ENCODE peak calls at places on chromosomes 13 and 19, in ten cellular contexts. V is mesendoderm, L is psoas muscle, K is DND-41, U is amygdala, R is neural progenitor cell, M is Peyer's patch, P is substantia nigra, D is stomach, J is MV-4-11. N is an unnamed sample.

GRCh38 chr19:4713384-4713951 is 10.2 kb downstream of the DPP9 start:
- DNase-seq in P (no peak), J (no peak), R (no peak), L (peak), U (no peak), K (no peak), V (no peak), D (peak), M (peak), N (peak)

GRCh38 chr19:56837492-56837891 is 3.0 kb downstream of the PEG3 start:
- DNase-seq in D (peak), L (peak), M (peak), U (peak), K (no peak), R (no peak), V (peak), P (peak), J (no peak), N (peak)

GRCh38 chr13:110136660-110137585 is 170.0 kb downstream of the COL4A1 start:
- DNase-seq in P (peak), J (no peak), U (no peak), R (peak), L (no peak), K (no peak), M (no peak), V (peak), D (no peak), N (no peak)

GRCh38 chr19:12736854-12737665 is at the start of gene GET3:
- DNase-seq in J (peak), M (peak), V (peak), K (peak), R (peak), D (peak), L (peak), U (peak), P (peak), N (peak)

GRCh38 chr19:13611596-13611995 is 105.3 kb upstream of the CACNA1A start:
- DNase-seq in L (no peak), D (no peak), V (no peak), R (no peak), U (no peak), P (no peak), K (no peak), M (no peak), J (no peak), N (no peak)

GRCh38 chr13:33932765-33933406 is 114.9 kb downstream of the RFC3 start:
- DNase-seq in D (no peak), V (no peak), M (no peak), J (no peak), R (no peak), P (no peak), K (no peak), U (no peak), L (no peak), N (peak)

GRCh38 chr19:54644056-54644455 is 13.8 kb downstream of the LILRB1 start:
- DNase-seq in D (peak), J (peak), K (no peak), R (no peak), L (no peak), V (no peak), P (no peak), M (peak), U (no peak), N (no peak)

GRCh38 chr19:29988351-29988750 is 46.3 kb downstream of the URI1 start:
- DNase-seq in V (peak), L (no peak), D (no peak), U (no peak), J (no peak), K (no peak), R (peak), P (no peak), M (no peak), N (no peak)

GRCh38 chr19:5790573-5791520 is at the start of gene DUS3L:
- DNase-seq in R (peak), D (peak), P (peak), U (peak), L (peak), M (peak), K (peak), J (peak), V (peak), N (peak)

GRCh38 chr13:40666905-40667621 is 622 bp upstream of the FOXO1 start:
- DNase-seq in K (no peak), U (no peak), M (peak), R (peak), D (peak), J (peak), P (peak), V (peak), L (peak), N (no peak)

GRCh38 chr19:21569497-21569870 is 64.1 kb downstream of the ZNF429 start:
- DNase-seq in U (no peak), R (no peak), V (no peak), M (peak), D (no peak), K (peak), L (no peak), P (no peak), J (no peak), N (peak)

GRCh38 chr19:14248578-14249011 is 42.6 kb upstream of the ADGRL1 start:
- DNase-seq in D (no peak), K (no peak), M (peak), V (peak), P (no peak), R (peak), U (peak), L (no peak), J (no peak), N (peak)

GRCh38 chr19:41928221-41928683 is at the start of gene ERFL:
- DNase-seq in V (no peak), M (no peak), D (no peak), L (no peak), J (peak), U (no peak), P (no peak), R (peak), K (peak), N (no peak)

GRCh38 chr13:79803939-79804487 is 323.1 kb downstream of the NDFIP2 start:
- DNase-seq in V (no peak), K (no peak), U (no peak), L (no peak), P (no peak), D (no peak), M (no peak), R (no peak), J (peak), N (no peak)

GRCh38 chr19:53659292-53659691 is 27.5 kb downstream of the DPRX start:
- DNase-seq in V (peak), K (peak), R (peak), J (no peak), P (no peak), U (no peak), D (no peak), L (no peak), M (no peak), N (peak)

GRCh38 chr13:32261567-32261966 is 53.6 kb downstream of the ZAR1L start:
- DNase-seq in D (peak), M (peak), J (no peak), K (no peak), P (no peak), U (no peak), L (peak), V (peak), R (no peak), N (peak)

GRCh38 chr19:7636691-7637373 is at the start of gene STXBP2:
- DNase-seq in L (peak), J (peak), R (peak), K (no peak), V (peak), U (no peak), P (no peak), D (peak), M (peak), N (no peak)

GRCh38 chr13:46982856-46983582 is 86.2 kb upstream of the HTR2A start:
- DNase-seq in K (peak), V (no peak), L (no peak), R (no peak), P (no peak), D (no peak), U (no peak), M (peak), J (peak), N (no peak)

GRCh38 chr13:42041684-42042035 is 6.8 kb upstream of the DGKH start:
- DNase-seq in K (no peak), L (peak), R (peak), V (peak), M (peak), J (no peak), U (no peak), D (peak), P (no peak), N (peak)

GRCh38 chr13:63628310-63628709 is 2212.7 kb upstream of the PCDH20 start:
- DNase-seq in V (no peak), J (no peak), D (no peak), P (no peak), L (no peak), K (no peak), U (no peak), M (no peak), R (no peak), N (no peak)

GRCh38 chr19:48578891-48579290 is 26.9 kb downstream of the SULT2B1 start:
- DNase-seq in V (no peak), R (no peak), L (no peak), M (no peak), U (no peak), P (no peak), D (no peak), J (no peak), K (no peak), N (no peak)

GRCh38 chr19:10126213-10126639 is 6.5 kb upstream of the EIF3G start:
- DNase-seq in D (no peak), V (no peak), K (no peak), P (no peak), R (no peak), J (peak), L (no peak), U (no peak), M (no peak), N (no peak)

GRCh38 chr19:39514840-39515550 is at the start of gene SELENOV:
- DNase-seq in D (no peak), U (no peak), P (no peak), V (peak), K (no peak), R (peak), M (no peak), L (no peak), J (no peak), N (no peak)

GRCh38 chr13:83536941-83537340 is 345.3 kb downstream of the SLITRK1 start:
- DNase-seq in U (no peak), M (no peak), J (no peak), R (no peak), P (no peak), K (no peak), D (no peak), V (no peak), L (no peak), N (no peak)

GRCh38 chr19:8001651-8001994 is 3.8 kb downstream of the ELAVL1 start:
- DNase-seq in U (no peak), K (no peak), D (no peak), P (no peak), L (no peak), M (no peak), R (no peak), V (no peak), J (no peak), N (no peak)

GRCh38 chr19:4597975-4598671 is 38.6 kb upstream of the SEMA6B start:
- DNase-seq in M (peak), V (peak), D (peak), R (peak), U (no peak), J (peak), K (peak), L (no peak), P (no peak), N (no peak)

GRCh38 chr19:22882797-22883196 is 50.7 kb downstream of the ZNF723 start:
- DNase-seq in L (no peak), M (no peak), K (peak), V (peak), J (peak), D (no peak), U (no peak), R (peak), P (no peak), N (peak)

GRCh38 chr13:94061316-94061715 is 418.2 kb downstream of the DCT start:
- DNase-seq in P (no peak), R (no peak), V (no peak), J (no peak), D (no peak), M (no peak), L (no peak), K (no peak), U (no peak), N (no peak)

GRCh38 chr19:1402411-1403070 is 1.2 kb upstream of the GAMT start:
- DNase-seq in L (no peak), M (no peak), J (no peak), R (no peak), K (no peak), P (no peak), D (no peak), V (no peak), U (no peak), N (peak)

GRCh38 chr19:21127898-21128297 is 13.9 kb upstream of the ZNF431 start:
- DNase-seq in D (no peak), M (no peak), J (no peak), L (no peak), K (no peak), R (no peak), U (no peak), P (no peak), V (no peak), N (no peak)

GRCh38 chr13:24038846-24039330 is 121.6 kb upstream of the SPATA13 start:
- DNase-seq in P (peak), L (no peak), V (no peak), K (no peak), M (no peak), D (no peak), J (peak), R (no peak), U (no peak), N (no peak)

GRCh38 chr19:38006361-38007045 is 99.5 kb downstream of the SIPA1L3 start:
- DNase-seq in L (no peak), V (no peak), K (no peak), J (peak), P (no peak), U (no peak), M (no peak), R (no peak), D (no peak), N (no peak)

GRCh38 chr19:18093439-18094161 is 4.0 kb upstream of the MAST3 start:
- DNase-seq in L (no peak), J (peak), U (no peak), M (no peak), R (no peak), V (peak), K (no peak), D (no peak), P (no peak), N (peak)

GRCh38 chr13:30804474-30804873 is 69.1 kb downstream of the ALOX5AP start:
- DNase-seq in L (no peak), P (no peak), U (no peak), R (no peak), J (no peak), D (no peak), M (no peak), K (no peak), V (no peak), N (no peak)

GRCh38 chr13:21637296-21637695 is 33.3 kb upstream of the MICU2 start:
- DNase-seq in M (peak), V (no peak), L (no peak), D (peak), R (no peak), J (peak), P (no peak), K (no peak), U (no peak), N (no peak)

GRCh38 chr13:27632214-27632613 is 10.5 kb downstream of the POLR1D start:
- DNase-seq in U (no peak), M (no peak), R (no peak), J (no peak), K (no peak), P (no peak), L (no peak), D (no peak), V (no peak), N (peak)

GRCh38 chr13:105972811-105973590 is 562.5 kb downstream of the EFNB2 start:
- DNase-seq in L (no peak), R (no peak), P (no peak), M (no peak), D (no peak), V (no peak), U (no peak), J (no peak), K (no peak), N (no peak)

GRCh38 chr13:74289861-74290260 is 155.7 kb upstream of the KLF12 start:
- DNase-seq in J (no peak), K (no peak), V (no peak), U (no peak), D (no peak), R (no peak), L (no peak), P (no peak), M (no peak), N (no peak)

N was measured in G401.